ENCODE peak calls at places on chromosome 7, in four cellular contexts. One of them, this sample, is unnamed.

GRCh38 chr7:141024668-141025067 is 9.9 kb upstream of the MRPS33 start:
- DNase-seq in HFF-Myc: no peak
- DNase-seq in transverse colon: no peak
- DNase-seq in GM23338: no peak
- DNase-seq in this sample: no peak

GRCh38 chr7:120961638-120962173 is 11.1 kb downstream of the ING3 start:
- DNase-seq in HFF-Myc: no peak
- DNase-seq in transverse colon: no peak
- DNase-seq in GM23338: no peak
- DNase-seq in this sample: no peak

GRCh38 chr7:20560325-20561180 is 54.9 kb upstream of the ABCB5 start:
- DNase-seq in HFF-Myc: no peak
- DNase-seq in transverse colon: no peak
- DNase-seq in GM23338: peak; percentile 48
- DNase-seq in this sample: no peak

GRCh38 chr7:111903016-111903415 is 303.2 kb downstream of the DOCK4 start:
- DNase-seq in HFF-Myc: no peak
- DNase-seq in transverse colon: no peak
- DNase-seq in GM23338: no peak
- DNase-seq in this sample: no peak

GRCh38 chr7:78924581-78924980 is 528.9 kb downstream of the MAGI2 start:
- DNase-seq in HFF-Myc: peak; percentile 15
- DNase-seq in transverse colon: no peak
- DNase-seq in GM23338: peak; percentile 71
- DNase-seq in this sample: no peak

GRCh38 chr7:150317748-150318444 is 5.3 kb upstream of the LRRC61 start:
- DNase-seq in HFF-Myc: no peak
- DNase-seq in transverse colon: no peak
- DNase-seq in GM23338: peak; percentile 19
- DNase-seq in this sample: no peak

GRCh38 chr7:14242186-14242585 is 252.7 kb upstream of the ETV1 start:
- DNase-seq in HFF-Myc: no peak
- DNase-seq in transverse colon: no peak
- DNase-seq in GM23338: no peak
- DNase-seq in this sample: no peak

GRCh38 chr7:74059681-74060588 is 23.7 kb upstream of the LIMK1 start:
- DNase-seq in HFF-Myc: no peak
- DNase-seq in transverse colon: peak; percentile 88
- DNase-seq in GM23338: no peak
- DNase-seq in this sample: no peak

GRCh38 chr7:79453558-79454324 is at the start of gene MAGI2:
- DNase-seq in HFF-Myc: no peak
- DNase-seq in transverse colon: peak; percentile 63
- DNase-seq in GM23338: peak; percentile 70
- DNase-seq in this sample: peak; percentile 58

GRCh38 chr7:90626011-90626410 is 29.9 kb downstream of the CDK14 start:
- DNase-seq in HFF-Myc: no peak
- DNase-seq in transverse colon: no peak
- DNase-seq in GM23338: peak; percentile 56
- DNase-seq in this sample: no peak

GRCh38 chr7:43791-44540 is 148.4 kb upstream of the FAM20C start:
- DNase-seq in HFF-Myc: no peak
- DNase-seq in transverse colon: peak; percentile 4
- DNase-seq in GM23338: no peak
- DNase-seq in this sample: no peak

GRCh38 chr7:134034652-134035051 is 92.5 kb upstream of the LRGUK start:
- DNase-seq in HFF-Myc: no peak
- DNase-seq in transverse colon: no peak
- DNase-seq in GM23338: no peak
- DNase-seq in this sample: no peak

GRCh38 chr7:4519819-4520520 is 162.1 kb upstream of the FOXK1 start:
- DNase-seq in HFF-Myc: no peak
- DNase-seq in transverse colon: no peak
- DNase-seq in GM23338: peak; percentile 12
- DNase-seq in this sample: no peak

GRCh38 chr7:37028909-37029440 is 304.7 kb upstream of the AOAH start:
- DNase-seq in HFF-Myc: no peak
- DNase-seq in transverse colon: no peak
- DNase-seq in GM23338: no peak
- DNase-seq in this sample: no peak

GRCh38 chr7:139676390-139676789 is 101.4 kb downstream of the HIPK2 start:
- DNase-seq in HFF-Myc: no peak
- DNase-seq in transverse colon: no peak
- DNase-seq in GM23338: no peak
- DNase-seq in this sample: no peak

GRCh38 chr7:132078891-132079735 is 497.2 kb downstream of the PLXNA4 start:
- DNase-seq in HFF-Myc: no peak
- DNase-seq in transverse colon: no peak
- DNase-seq in GM23338: peak; percentile 11
- DNase-seq in this sample: no peak
- TF ChIP-seq CTCF in HFF-Myc: no peak
- TF ChIP-seq CTCF in transverse colon: no peak
- TF ChIP-seq CTCF in GM23338: no peak
- TF ChIP-seq CTCF in this sample: no peak

DNA sequence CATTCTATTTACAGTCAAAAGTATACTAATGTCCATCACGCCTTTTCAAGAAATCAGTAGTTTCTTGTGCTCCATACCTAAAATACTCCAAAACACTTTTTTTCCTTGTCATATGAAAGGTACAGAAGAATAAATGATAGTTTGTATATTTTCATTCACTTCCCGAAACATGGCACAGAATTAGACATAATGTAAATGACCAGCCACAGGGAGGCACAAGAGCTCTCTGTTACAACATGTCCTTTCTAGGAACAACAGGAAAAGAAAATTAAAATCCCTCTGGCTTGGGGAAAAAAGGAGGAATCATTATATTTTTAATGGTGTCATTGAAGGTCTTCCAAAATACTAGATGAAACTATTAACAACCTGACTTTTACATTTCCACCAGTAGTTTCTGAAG is 331.2 kb downstream of the ACTR3B start:
- DNase-seq in HFF-Myc: no peak
- DNase-seq in transverse colon: no peak
- DNase-seq in GM23338: no peak
- DNase-seq in this sample: no peak
- TF ChIP-seq CTCF in HFF-Myc: no peak
- TF ChIP-seq CTCF in transverse colon: no peak
- TF ChIP-seq CTCF in GM23338: no peak
- TF ChIP-seq CTCF in this sample: no peak

GRCh38 chr7:32427769-32428291 is 62.4 kb downstream of the LSM5 start:
- DNase-seq in HFF-Myc: peak; percentile 51
- DNase-seq in transverse colon: peak; percentile 19
- DNase-seq in GM23338: peak; percentile 99
- DNase-seq in this sample: peak; percentile 95
- TF ChIP-seq CTCF in HFF-Myc: peak; percentile 33
- TF ChIP-seq CTCF in transverse colon: no peak
- TF ChIP-seq CTCF in GM23338: peak; percentile 23
- TF ChIP-seq CTCF in this sample: peak; percentile 62

GRCh38 chr7:127484954-127485353 is 92.4 kb upstream of the ZNF800 start:
- DNase-seq in HFF-Myc: no peak
- DNase-seq in transverse colon: no peak
- DNase-seq in GM23338: no peak
- DNase-seq in this sample: no peak
- TF ChIP-seq CTCF in HFF-Myc: no peak
- TF ChIP-seq CTCF in transverse colon: no peak
- TF ChIP-seq CTCF in GM23338: no peak
- TF ChIP-seq CTCF in this sample: no peak

GRCh38 chr7:98294326-98294725 is 12.8 kb downstream of the BRI3 start:
- DNase-seq in HFF-Myc: no peak
- DNase-seq in transverse colon: no peak
- DNase-seq in GM23338: no peak
- DNase-seq in this sample: no peak

GRCh38 chr7:98293746-98294145 is 12.3 kb downstream of the BRI3 start:
- DNase-seq in HFF-Myc: no peak
- DNase-seq in transverse colon: no peak
- DNase-seq in GM23338: no peak
- DNase-seq in this sample: no peak

GRCh38 chr7:98295467-98296220 is 14.2 kb downstream of the BRI3 start:
- DNase-seq in HFF-Myc: no peak
- DNase-seq in transverse colon: no peak
- DNase-seq in GM23338: no peak
- DNase-seq in this sample: no peak

GRCh38 chr7:98293265-98293664 is 11.8 kb downstream of the BRI3 start:
- DNase-seq in HFF-Myc: no peak
- DNase-seq in transverse colon: no peak
- DNase-seq in GM23338: no peak
- DNase-seq in this sample: no peak

DNA sequence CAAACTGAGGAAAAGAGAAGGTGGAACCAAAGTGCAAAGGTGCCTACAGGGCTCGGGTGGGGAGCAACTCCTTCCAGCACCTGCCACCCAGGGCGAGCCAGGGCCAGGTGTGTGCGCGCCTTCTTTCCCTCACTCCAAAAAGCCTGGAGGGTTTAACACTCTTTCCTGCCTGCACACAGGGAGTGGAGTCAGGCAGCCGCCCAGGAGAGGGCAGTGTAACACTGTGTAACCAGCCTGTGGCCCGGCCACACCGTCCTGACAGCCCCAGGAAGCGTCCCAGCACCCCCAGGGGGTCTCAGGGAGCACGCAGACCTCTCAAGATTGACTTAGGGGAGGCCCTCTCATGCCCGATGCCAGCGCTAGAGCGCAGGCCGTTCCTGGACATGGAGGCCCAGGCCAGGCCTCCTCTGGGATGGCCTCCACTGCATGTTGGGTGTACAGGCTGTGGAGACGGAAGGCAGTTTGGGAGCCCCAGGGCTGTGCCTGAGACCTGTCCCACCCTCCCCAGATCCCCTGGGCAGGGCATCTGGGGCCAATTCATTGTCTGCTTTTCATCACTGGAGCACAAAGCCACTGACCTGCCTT is 13.4 kb downstream of the BRI3 start:
- DNase-seq in HFF-Myc: no peak
- DNase-seq in transverse colon: peak; percentile 64
- DNase-seq in GM23338: peak; percentile 91
- DNase-seq in this sample: peak; percentile 60
- TF ChIP-seq CTCF in HFF-Myc: peak; percentile 77
- TF ChIP-seq CTCF in transverse colon: peak; percentile 65
- TF ChIP-seq CTCF in GM23338: peak; percentile 75
- TF ChIP-seq CTCF in this sample: peak; percentile 84

DNA sequence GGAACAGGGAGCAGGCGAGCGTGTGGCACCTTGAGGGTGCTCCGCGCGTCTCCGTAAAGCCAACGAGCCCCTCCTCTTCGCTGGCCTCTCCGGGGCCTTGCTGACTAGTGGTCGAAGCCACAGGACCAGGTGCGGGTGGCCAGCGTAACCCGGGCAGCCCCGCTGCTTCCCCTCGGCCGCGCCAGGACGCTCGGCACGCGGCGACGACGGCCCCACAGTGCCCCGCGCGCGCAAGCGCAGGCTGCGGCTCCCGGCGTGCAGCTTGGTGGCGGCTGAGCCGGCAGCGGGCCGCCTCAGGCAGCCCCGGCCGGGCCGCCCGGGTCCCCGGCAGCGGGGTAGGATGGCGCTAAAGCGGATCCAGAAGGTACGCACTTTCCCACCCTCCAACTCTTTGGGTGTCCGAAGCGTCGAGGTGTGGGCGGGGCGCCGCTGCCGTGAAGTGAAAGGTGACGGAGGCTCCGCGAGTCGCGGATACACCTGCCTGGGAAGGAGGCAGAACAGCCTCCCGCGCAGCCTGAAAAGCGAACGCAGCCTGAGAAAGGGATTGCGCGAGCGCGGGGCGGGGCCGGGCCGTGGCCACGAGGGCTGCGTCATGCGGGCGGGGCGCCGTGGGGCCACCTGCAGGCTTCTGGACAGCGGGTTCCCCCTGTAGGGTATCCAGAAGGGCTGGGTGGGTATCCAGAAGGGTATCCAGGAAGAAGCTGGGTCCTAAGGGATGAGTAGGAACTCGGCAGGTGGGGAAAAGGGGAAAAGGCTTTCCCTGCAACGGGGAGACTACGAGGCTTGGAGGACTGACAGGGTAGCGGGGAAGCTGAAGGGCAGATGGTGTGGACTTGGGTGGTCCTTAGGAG is at the start of gene UBE2D4:
- DNase-seq in HFF-Myc: no peak
- DNase-seq in transverse colon: peak; percentile 95
- DNase-seq in GM23338: peak; percentile 82
- DNase-seq in this sample: peak; percentile 76
- TF ChIP-seq CTCF in HFF-Myc: no peak
- TF ChIP-seq CTCF in transverse colon: peak; percentile 12
- TF ChIP-seq CTCF in GM23338: no peak
- TF ChIP-seq CTCF in this sample: peak; percentile 13

GRCh38 chr7:47938574-47939165 is 9.6 kb downstream of the PKD1L1 start:
- DNase-seq in HFF-Myc: no peak
- DNase-seq in transverse colon: no peak
- DNase-seq in GM23338: no peak
- DNase-seq in this sample: no peak
- TF ChIP-seq CTCF in HFF-Myc: no peak
- TF ChIP-seq CTCF in transverse colon: no peak
- TF ChIP-seq CTCF in GM23338: peak; percentile 17
- TF ChIP-seq CTCF in this sample: peak; percentile 39